ENCODE peak calls at places on chromosomes 3 and 15, in eight cellular contexts. One of them, this sample, is unnamed.

GRCh38 chr3:127708837-127709236 is 36.1 kb downstream of the ABTB1 start:
- DNase-seq in K562: no peak
- DNase-seq in pancreas: no peak
- DNase-seq in CD8-positive, alpha-beta T cell: no peak
- DNase-seq in GM13977: no peak
- DNase-seq in brain microvascular endothelial cell: no peak
- DNase-seq in Calu3: no peak
- DNase-seq in adrenal gland: no peak
- DNase-seq in this sample: no peak

GRCh38 chr3:50217681-50218080 is 12.6 kb downstream of the SLC38A3 start:
- DNase-seq in K562: no peak
- DNase-seq in pancreas: no peak
- DNase-seq in CD8-positive, alpha-beta T cell: peak
- DNase-seq in GM13977: no peak
- DNase-seq in brain microvascular endothelial cell: no peak
- DNase-seq in Calu3: no peak
- DNase-seq in adrenal gland: no peak
- DNase-seq in this sample: no peak

GRCh38 chr15:61116830-61117229 is 112.3 kb downstream of the RORA start:
- DNase-seq in K562: no peak
- DNase-seq in pancreas: no peak
- DNase-seq in CD8-positive, alpha-beta T cell: no peak
- DNase-seq in GM13977: no peak
- DNase-seq in brain microvascular endothelial cell: no peak
- DNase-seq in Calu3: no peak
- DNase-seq in adrenal gland: no peak
- DNase-seq in this sample: no peak

GRCh38 chr15:71634820-71635219 is 175.5 kb upstream of the NR2E3 start:
- DNase-seq in K562: no peak
- DNase-seq in pancreas: no peak
- DNase-seq in CD8-positive, alpha-beta T cell: no peak
- DNase-seq in GM13977: no peak
- DNase-seq in brain microvascular endothelial cell: no peak
- DNase-seq in Calu3: no peak
- DNase-seq in adrenal gland: no peak
- DNase-seq in this sample: no peak

GRCh38 chr3:113117511-113118302 is 93.7 kb upstream of the BOC start:
- DNase-seq in K562: no peak
- DNase-seq in pancreas: no peak
- DNase-seq in CD8-positive, alpha-beta T cell: no peak
- DNase-seq in GM13977: no peak
- DNase-seq in brain microvascular endothelial cell: peak
- DNase-seq in Calu3: no peak
- DNase-seq in adrenal gland: no peak
- DNase-seq in this sample: no peak

GRCh38 chr3:126292318-126293070 is 64.7 kb downstream of the KLF15 start:
- DNase-seq in K562: no peak
- DNase-seq in pancreas: no peak
- DNase-seq in CD8-positive, alpha-beta T cell: no peak
- DNase-seq in GM13977: no peak
- DNase-seq in brain microvascular endothelial cell: no peak
- DNase-seq in Calu3: no peak
- DNase-seq in adrenal gland: peak
- DNase-seq in this sample: no peak

GRCh38 chr3:8560608-8561007 is 59.0 kb downstream of the LMCD1 start:
- DNase-seq in K562: peak
- DNase-seq in pancreas: no peak
- DNase-seq in CD8-positive, alpha-beta T cell: no peak
- DNase-seq in GM13977: no peak
- DNase-seq in brain microvascular endothelial cell: peak
- DNase-seq in Calu3: no peak
- DNase-seq in adrenal gland: no peak
- DNase-seq in this sample: no peak

GRCh38 chr15:36959746-36960145 is 140.6 kb downstream of the MEIS2 start:
- DNase-seq in K562: no peak
- DNase-seq in pancreas: no peak
- DNase-seq in CD8-positive, alpha-beta T cell: no peak
- DNase-seq in GM13977: no peak
- DNase-seq in brain microvascular endothelial cell: no peak
- DNase-seq in Calu3: no peak
- DNase-seq in adrenal gland: no peak
- DNase-seq in this sample: no peak

GRCh38 chr15:43433160-43433559 is 59.8 kb downstream of the TP53BP1 start:
- DNase-seq in K562: no peak
- DNase-seq in pancreas: no peak
- DNase-seq in CD8-positive, alpha-beta T cell: no peak
- DNase-seq in GM13977: no peak
- DNase-seq in brain microvascular endothelial cell: no peak
- DNase-seq in Calu3: no peak
- DNase-seq in adrenal gland: no peak
- DNase-seq in this sample: no peak

GRCh38 chr3:81947359-81947758 is 185.9 kb upstream of the GBE1 start:
- DNase-seq in K562: no peak
- DNase-seq in pancreas: no peak
- DNase-seq in CD8-positive, alpha-beta T cell: no peak
- DNase-seq in GM13977: no peak
- DNase-seq in brain microvascular endothelial cell: no peak
- DNase-seq in Calu3: no peak
- DNase-seq in adrenal gland: no peak
- DNase-seq in this sample: no peak

GRCh38 chr3:38510631-38511030 is 14.5 kb downstream of the EXOG start:
- DNase-seq in K562: no peak
- DNase-seq in pancreas: no peak
- DNase-seq in CD8-positive, alpha-beta T cell: no peak
- DNase-seq in GM13977: no peak
- DNase-seq in brain microvascular endothelial cell: no peak
- DNase-seq in Calu3: no peak
- DNase-seq in adrenal gland: no peak
- DNase-seq in this sample: no peak

GRCh38 chr15:38611228-38611627 is 46.6 kb upstream of the RASGRP1 start:
- DNase-seq in K562: no peak
- DNase-seq in pancreas: no peak
- DNase-seq in CD8-positive, alpha-beta T cell: no peak
- DNase-seq in GM13977: no peak
- DNase-seq in brain microvascular endothelial cell: no peak
- DNase-seq in Calu3: no peak
- DNase-seq in adrenal gland: no peak
- DNase-seq in this sample: no peak

GRCh38 chr15:36579792-36580431 is 486 bp downstream of the CDIN1 start:
- DNase-seq in K562: peak
- DNase-seq in pancreas: no peak
- DNase-seq in CD8-positive, alpha-beta T cell: peak
- DNase-seq in GM13977: no peak
- DNase-seq in brain microvascular endothelial cell: no peak
- DNase-seq in Calu3: no peak
- DNase-seq in adrenal gland: no peak
- DNase-seq in this sample: no peak

GRCh38 chr3:21913791-21914190 is 162.8 kb upstream of the ZNF385D start:
- DNase-seq in K562: no peak
- DNase-seq in pancreas: no peak
- DNase-seq in CD8-positive, alpha-beta T cell: no peak
- DNase-seq in GM13977: no peak
- DNase-seq in brain microvascular endothelial cell: peak
- DNase-seq in Calu3: no peak
- DNase-seq in adrenal gland: no peak
- DNase-seq in this sample: no peak

GRCh38 chr15:79451361-79451999 is 19.3 kb downstream of the MINAR1 start:
- DNase-seq in K562: no peak
- DNase-seq in pancreas: no peak
- DNase-seq in CD8-positive, alpha-beta T cell: no peak
- DNase-seq in GM13977: no peak
- DNase-seq in brain microvascular endothelial cell: no peak
- DNase-seq in Calu3: no peak
- DNase-seq in adrenal gland: no peak
- DNase-seq in this sample: no peak

GRCh38 chr15:69718916-69719315 is 266.3 kb downstream of the RPLP1 start:
- DNase-seq in K562: no peak
- DNase-seq in pancreas: peak
- DNase-seq in CD8-positive, alpha-beta T cell: peak
- DNase-seq in GM13977: no peak
- DNase-seq in brain microvascular endothelial cell: no peak
- DNase-seq in Calu3: no peak
- DNase-seq in adrenal gland: peak
- DNase-seq in this sample: no peak

GRCh38 chr3:194740859-194741486 is 55.3 kb downstream of the FAM43A start:
- DNase-seq in K562: no peak
- DNase-seq in pancreas: no peak
- DNase-seq in CD8-positive, alpha-beta T cell: no peak
- DNase-seq in GM13977: no peak
- DNase-seq in brain microvascular endothelial cell: peak
- DNase-seq in Calu3: peak
- DNase-seq in adrenal gland: no peak
- DNase-seq in this sample: no peak

DNA sequence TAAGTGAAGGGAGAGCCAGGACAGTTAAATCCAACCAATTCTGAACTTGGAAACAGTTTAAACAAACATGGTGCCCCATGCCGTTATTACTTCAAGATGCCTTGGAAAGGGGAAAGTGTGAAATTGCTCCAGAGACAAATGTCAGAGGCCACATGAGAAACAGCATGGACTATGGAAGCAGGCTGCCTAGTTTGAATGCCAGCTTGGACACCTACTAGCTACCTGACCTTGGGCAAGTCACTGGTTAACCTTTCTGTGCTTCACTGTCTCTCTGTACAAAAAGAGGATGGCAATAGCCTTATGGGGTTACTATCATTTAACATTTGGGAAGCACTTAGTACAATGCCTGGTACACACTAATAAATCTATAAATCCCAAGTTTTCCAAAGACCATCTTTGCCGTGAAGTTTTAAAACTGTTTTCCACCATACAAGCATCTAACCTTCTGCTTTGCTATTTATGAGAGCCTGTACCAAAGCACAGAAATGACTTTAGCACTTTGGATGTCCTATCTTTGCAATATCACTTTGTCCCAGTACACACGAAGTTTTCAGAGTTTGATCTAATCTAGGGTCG is 8.3 kb upstream of the TOPBP1 start:
- DNase-seq in K562: no peak
- DNase-seq in pancreas: peak
- DNase-seq in CD8-positive, alpha-beta T cell: no peak
- DNase-seq in GM13977: no peak
- DNase-seq in brain microvascular endothelial cell: no peak
- DNase-seq in Calu3: no peak
- DNase-seq in adrenal gland: no peak
- DNase-seq in this sample: no peak
- TF ChIP-seq CTCF in K562: no peak
- TF ChIP-seq CTCF in pancreas: no peak
- TF ChIP-seq CTCF in CD8-positive, alpha-beta T cell: no peak
- TF ChIP-seq CTCF in GM13977: no peak
- TF ChIP-seq CTCF in brain microvascular endothelial cell: no peak
- TF ChIP-seq CTCF in Calu3: no peak
- TF ChIP-seq CTCF in adrenal gland: no peak
- TF ChIP-seq CTCF in this sample: no peak

DNA sequence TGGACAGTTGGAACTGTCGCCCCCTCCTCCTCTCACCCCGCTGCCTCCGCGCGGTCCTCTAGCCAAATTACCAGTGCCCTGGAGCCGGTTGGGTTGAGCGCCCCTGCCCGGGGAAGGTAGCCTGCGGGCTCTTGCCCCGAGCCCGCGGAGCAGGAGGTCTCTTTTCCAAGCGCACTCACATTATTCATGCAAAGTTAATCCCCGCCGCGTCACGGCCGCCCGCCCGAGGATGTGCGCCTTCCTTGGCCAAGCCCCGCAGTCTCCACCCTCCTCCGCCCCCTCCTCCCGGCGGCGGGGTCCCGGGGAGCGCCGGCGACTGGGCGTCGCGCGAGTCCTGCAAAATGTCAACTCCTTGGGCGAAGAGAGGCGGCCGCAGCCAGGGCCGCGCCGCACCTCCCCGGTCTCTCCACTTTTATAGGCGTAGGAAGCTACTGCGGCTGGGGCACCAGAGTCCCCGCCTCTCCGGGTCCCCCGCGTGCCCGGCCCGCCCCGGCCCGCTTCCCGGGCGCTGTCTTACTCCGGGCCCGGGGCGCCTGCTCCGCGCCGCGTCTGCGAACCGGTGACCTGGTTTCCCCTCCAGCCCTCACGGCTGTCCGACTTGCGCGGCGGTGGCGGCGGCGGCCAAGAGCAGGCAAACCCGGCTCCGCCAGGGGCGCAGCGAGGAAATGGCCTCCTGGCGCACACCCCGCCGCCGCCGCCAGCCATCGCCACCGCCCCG is at the start of gene THRB:
- DNase-seq in K562: peak
- DNase-seq in pancreas: peak
- DNase-seq in CD8-positive, alpha-beta T cell: no peak
- DNase-seq in GM13977: peak
- DNase-seq in brain microvascular endothelial cell: no peak
- DNase-seq in Calu3: peak
- DNase-seq in adrenal gland: peak
- DNase-seq in this sample: peak
- TF ChIP-seq CTCF in K562: peak
- TF ChIP-seq CTCF in pancreas: no peak
- TF ChIP-seq CTCF in CD8-positive, alpha-beta T cell: no peak
- TF ChIP-seq CTCF in GM13977: no peak
- TF ChIP-seq CTCF in brain microvascular endothelial cell: peak
- TF ChIP-seq CTCF in Calu3: peak
- TF ChIP-seq CTCF in adrenal gland: no peak
- TF ChIP-seq CTCF in this sample: no peak

DNA sequence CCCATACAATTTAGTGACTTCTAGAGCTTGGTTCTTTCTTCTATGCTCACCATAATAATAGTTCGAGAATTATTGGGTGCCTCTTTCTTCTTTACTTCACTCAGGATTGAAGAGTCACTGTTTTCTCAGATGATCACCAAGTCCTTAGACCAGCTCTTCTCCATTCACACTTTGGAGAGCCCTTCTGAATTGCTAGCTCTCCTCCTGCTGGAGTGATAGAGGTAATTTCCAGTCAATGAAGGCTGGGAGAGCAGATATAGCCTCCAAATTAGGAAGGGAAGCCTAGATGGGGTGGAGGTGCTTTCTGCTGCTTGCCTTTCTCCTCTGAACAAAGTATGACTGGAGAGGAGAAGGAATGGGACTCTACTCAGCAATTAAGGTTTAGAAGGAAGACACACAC is 10.7 kb upstream of the BBX start:
- DNase-seq in K562: no peak
- DNase-seq in pancreas: no peak
- DNase-seq in CD8-positive, alpha-beta T cell: no peak
- DNase-seq in GM13977: no peak
- DNase-seq in brain microvascular endothelial cell: no peak
- DNase-seq in Calu3: no peak
- DNase-seq in adrenal gland: no peak
- DNase-seq in this sample: no peak
- TF ChIP-seq CTCF in K562: peak
- TF ChIP-seq CTCF in pancreas: no peak
- TF ChIP-seq CTCF in CD8-positive, alpha-beta T cell: no peak
- TF ChIP-seq CTCF in GM13977: no peak
- TF ChIP-seq CTCF in brain microvascular endothelial cell: peak
- TF ChIP-seq CTCF in Calu3: no peak
- TF ChIP-seq CTCF in adrenal gland: no peak
- TF ChIP-seq CTCF in this sample: no peak

DNA sequence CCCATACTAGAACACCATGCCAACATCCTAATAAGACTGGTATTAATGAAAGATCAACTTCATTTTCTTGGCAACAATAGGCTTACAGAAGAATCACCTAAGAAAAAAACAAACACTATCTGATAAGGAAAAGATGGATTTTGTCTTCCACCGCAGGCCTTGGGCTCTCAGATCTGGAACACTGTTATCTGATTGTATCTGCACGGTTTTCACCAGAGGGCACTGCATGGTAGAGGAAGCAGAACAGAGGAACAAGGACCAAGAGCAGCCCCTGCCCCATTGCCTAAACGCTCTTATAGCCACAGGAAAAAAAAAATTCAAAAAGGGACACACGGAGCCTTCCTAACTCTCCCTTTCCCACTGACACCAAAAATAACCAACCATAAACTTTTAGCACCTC is 23.4 kb downstream of the IL17RD start:
- DNase-seq in K562: no peak
- DNase-seq in pancreas: no peak
- DNase-seq in CD8-positive, alpha-beta T cell: no peak
- DNase-seq in GM13977: no peak
- DNase-seq in brain microvascular endothelial cell: no peak
- DNase-seq in Calu3: no peak
- DNase-seq in adrenal gland: peak
- DNase-seq in this sample: no peak
- TF ChIP-seq CTCF in K562: no peak
- TF ChIP-seq CTCF in pancreas: no peak
- TF ChIP-seq CTCF in CD8-positive, alpha-beta T cell: no peak
- TF ChIP-seq CTCF in GM13977: no peak
- TF ChIP-seq CTCF in brain microvascular endothelial cell: peak
- TF ChIP-seq CTCF in Calu3: no peak
- TF ChIP-seq CTCF in adrenal gland: no peak
- TF ChIP-seq CTCF in this sample: no peak